ENCODE peak calls at places on chromosomes 5 and 9, in five cellular contexts. One of them, this sample, is unnamed. For H3K27me3, the result is how much of the 10 kb centered on the place peaks cover.

GRCh38 chr5:37841223-37841622 is 1.4 kb upstream of the GDNF start:
- DNase-seq in neuronal stem cell: no peak
- DNase-seq in fibroblast of lung: no peak
- DNase-seq in Karpas-422: no peak
- DNase-seq in IMR-90: no peak
- DNase-seq in this sample: no peak

GRCh38 chr9:7549261-7549660 is 250.3 kb downstream of the DMAC1 start:
- DNase-seq in Karpas-422: no peak
- DNase-seq in IMR-90: no peak
- DNase-seq in neuronal stem cell: no peak
- DNase-seq in fibroblast of lung: peak
- DNase-seq in this sample: peak

GRCh38 chr5:118553662-118554061 is 434.7 kb downstream of the DTWD2 start:
- DNase-seq in neuronal stem cell: no peak
- DNase-seq in fibroblast of lung: peak
- DNase-seq in Karpas-422: no peak
- DNase-seq in IMR-90: peak
- DNase-seq in this sample: peak

GRCh38 chr5:55234171-55234700 is 828 bp upstream of the CCNO start:
- DNase-seq in fibroblast of lung: no peak
- DNase-seq in IMR-90: peak
- DNase-seq in neuronal stem cell: no peak
- DNase-seq in Karpas-422: peak
- DNase-seq in this sample: peak

GRCh38 chr5:159440948-159441347 is 110.7 kb upstream of the IL12B start:
- DNase-seq in Karpas-422: no peak
- DNase-seq in neuronal stem cell: no peak
- DNase-seq in fibroblast of lung: no peak
- DNase-seq in IMR-90: no peak
- DNase-seq in this sample: no peak

GRCh38 chr5:54651482-54652076 is 134.0 kb downstream of the SNX18 start:
- DNase-seq in fibroblast of lung: peak
- DNase-seq in neuronal stem cell: no peak
- DNase-seq in IMR-90: peak
- DNase-seq in Karpas-422: no peak
- DNase-seq in this sample: no peak

GRCh38 chr9:75201480-75202209 is 113.3 kb downstream of the OSTF1 start:
- DNase-seq in IMR-90: no peak
- DNase-seq in fibroblast of lung: no peak
- DNase-seq in neuronal stem cell: no peak
- DNase-seq in Karpas-422: no peak
- DNase-seq in this sample: no peak

GRCh38 chr9:104934686-104935413 is 6.9 kb upstream of the ABCA1 start:
- DNase-seq in neuronal stem cell: no peak
- DNase-seq in IMR-90: peak
- DNase-seq in Karpas-422: no peak
- DNase-seq in fibroblast of lung: no peak
- DNase-seq in this sample: no peak

GRCh38 chr5:3337812-3338541 is 257.7 kb upstream of the IRX1 start:
- DNase-seq in fibroblast of lung: no peak
- DNase-seq in IMR-90: no peak
- DNase-seq in neuronal stem cell: no peak
- DNase-seq in Karpas-422: no peak
- DNase-seq in this sample: no peak

GRCh38 chr9:136793063-136793946 is 2.2 kb downstream of the TMEM141 start:
- DNase-seq in Karpas-422: peak
- DNase-seq in neuronal stem cell: no peak
- DNase-seq in fibroblast of lung: no peak
- DNase-seq in IMR-90: no peak
- DNase-seq in this sample: no peak

GRCh38 chr5:178213003-178213449 is 8.7 kb downstream of the HNRNPAB start:
- DNase-seq in fibroblast of lung: no peak
- DNase-seq in IMR-90: no peak
- DNase-seq in Karpas-422: peak
- DNase-seq in neuronal stem cell: no peak
- DNase-seq in this sample: no peak

GRCh38 chr5:158174918-158175663 is 316.1 kb upstream of the CLINT1 start:
- DNase-seq in fibroblast of lung: peak
- DNase-seq in Karpas-422: peak
- DNase-seq in IMR-90: peak
- DNase-seq in neuronal stem cell: peak
- DNase-seq in this sample: peak

GRCh38 chr9:121450241-121450640 is 49.4 kb downstream of the GGTA1 start:
- DNase-seq in IMR-90: no peak
- DNase-seq in fibroblast of lung: no peak
- DNase-seq in Karpas-422: no peak
- DNase-seq in neuronal stem cell: no peak
- DNase-seq in this sample: peak

GRCh38 chr5:72138943-72139467 is 31.7 kb downstream of the MAP1B start:
- DNase-seq in Karpas-422: no peak
- DNase-seq in fibroblast of lung: peak
- DNase-seq in IMR-90: peak
- DNase-seq in neuronal stem cell: no peak
- DNase-seq in this sample: peak

DNA sequence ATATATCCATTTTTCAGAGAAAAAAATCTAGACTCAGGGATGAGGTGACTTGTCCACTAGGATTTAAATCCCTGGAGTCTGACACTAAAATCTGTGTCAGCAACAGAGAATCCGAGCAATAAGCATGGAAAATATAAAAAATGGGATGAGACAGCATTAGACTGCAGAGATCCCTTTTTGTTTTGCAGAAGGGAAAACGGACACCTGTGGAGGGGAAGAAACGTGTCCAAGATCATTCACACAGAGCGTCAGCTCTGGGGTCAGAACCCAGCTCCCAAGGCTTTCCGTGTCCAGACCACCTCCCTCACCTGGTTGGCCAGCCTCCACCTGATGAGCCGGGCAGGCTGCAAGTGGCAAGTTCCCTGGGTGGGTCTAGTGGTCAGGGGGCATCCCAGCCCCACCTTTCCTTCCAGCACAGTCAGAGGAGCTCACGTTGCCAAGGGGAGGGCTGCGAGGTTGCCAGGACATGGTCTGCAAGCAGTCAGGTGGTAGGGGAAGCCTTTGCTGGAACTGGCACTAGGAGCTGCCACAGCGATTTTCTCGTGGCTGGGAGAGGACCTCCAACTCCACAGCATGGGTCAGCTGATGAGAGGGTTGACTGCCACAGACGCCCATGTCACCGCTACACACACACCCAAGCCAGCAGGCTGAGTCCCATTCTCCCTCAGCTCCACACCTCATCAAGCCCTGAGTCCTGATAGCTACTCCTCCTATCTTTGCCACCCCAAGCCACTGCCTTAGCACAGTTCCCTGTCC is 65.9 kb upstream of the CPLX2 start:
- DNase-seq in neuronal stem cell: no peak
- DNase-seq in Karpas-422: no peak
- DNase-seq in IMR-90: no peak
- DNase-seq in fibroblast of lung: no peak
- DNase-seq in this sample: no peak
- H3K27me3 ChIP-seq in neuronal stem cell: under half
- H3K27me3 ChIP-seq in Karpas-422: under half
- H3K27me3 ChIP-seq in IMR-90: under half
- H3K27me3 ChIP-seq in fibroblast of lung: under half
- H3K27me3 ChIP-seq in this sample: half or more

GRCh38 chr9:21696411-21696865 is 106.0 kb upstream of the MTAP start:
- DNase-seq in Karpas-422: no peak
- DNase-seq in fibroblast of lung: no peak
- DNase-seq in IMR-90: no peak
- DNase-seq in neuronal stem cell: no peak
- DNase-seq in this sample: no peak
- H2AFZ ChIP-seq in Karpas-422: no peak
- H2AFZ ChIP-seq in fibroblast of lung: no peak
- H2AFZ ChIP-seq in IMR-90: no peak
- H2AFZ ChIP-seq in neuronal stem cell: no peak
- H2AFZ ChIP-seq in this sample: no peak

GRCh38 chr9:107683566-107683965 is 194.0 kb upstream of the KLF4 start:
- DNase-seq in fibroblast of lung: no peak
- DNase-seq in Karpas-422: no peak
- DNase-seq in IMR-90: no peak
- DNase-seq in neuronal stem cell: no peak
- DNase-seq in this sample: no peak
- H3K27me3 ChIP-seq in fibroblast of lung: under half
- H3K27me3 ChIP-seq in Karpas-422: under half
- H3K27me3 ChIP-seq in IMR-90: under half
- H3K27me3 ChIP-seq in neuronal stem cell: under half
- H3K27me3 ChIP-seq in this sample: under half

GRCh38 chr9:9819886-9820285 is 792.9 kb downstream of the PTPRD start:
- DNase-seq in IMR-90: no peak
- DNase-seq in neuronal stem cell: no peak
- DNase-seq in Karpas-422: no peak
- DNase-seq in fibroblast of lung: no peak
- DNase-seq in this sample: no peak

GRCh38 chr9:9820411-9820810 is 792.4 kb downstream of the PTPRD start:
- DNase-seq in Karpas-422: no peak
- DNase-seq in IMR-90: no peak
- DNase-seq in fibroblast of lung: no peak
- DNase-seq in neuronal stem cell: no peak
- DNase-seq in this sample: peak

DNA sequence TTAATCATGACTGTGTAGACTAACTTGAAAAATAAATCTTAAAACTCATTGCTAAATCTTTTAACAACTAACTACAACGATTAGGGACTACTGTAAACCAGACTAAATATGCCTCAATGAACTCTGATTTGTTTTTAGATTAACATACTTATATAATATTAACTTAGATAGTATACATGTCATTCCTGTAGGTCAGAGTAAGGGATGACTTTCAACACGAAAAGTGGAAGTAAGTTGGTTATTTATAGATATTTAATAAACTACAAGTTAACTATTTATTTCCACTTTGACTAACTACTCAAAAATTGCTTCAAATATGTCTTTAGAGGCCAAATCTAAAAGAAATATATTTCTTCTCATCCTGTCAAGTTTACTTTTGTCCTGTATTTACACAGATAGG is 795.6 kb downstream of the PTPRD start:
- DNase-seq in IMR-90: no peak
- DNase-seq in Karpas-422: no peak
- DNase-seq in neuronal stem cell: no peak
- DNase-seq in fibroblast of lung: no peak
- DNase-seq in this sample: no peak
- H2AFZ ChIP-seq in IMR-90: no peak
- H2AFZ ChIP-seq in Karpas-422: no peak
- H2AFZ ChIP-seq in neuronal stem cell: no peak
- H2AFZ ChIP-seq in fibroblast of lung: no peak
- H2AFZ ChIP-seq in this sample: no peak

GRCh38 chr5:501040-501832 is 23.0 kb downstream of the SLC9A3 start:
- DNase-seq in Karpas-422: no peak
- DNase-seq in IMR-90: no peak
- DNase-seq in neuronal stem cell: no peak
- DNase-seq in fibroblast of lung: no peak
- DNase-seq in this sample: no peak
- H3K27me3 ChIP-seq in Karpas-422: under half
- H3K27me3 ChIP-seq in IMR-90: under half
- H3K27me3 ChIP-seq in neuronal stem cell: under half
- H3K27me3 ChIP-seq in fibroblast of lung: under half
- H3K27me3 ChIP-seq in this sample: half or more

GRCh38 chr5:173778784-173779304 is 109.3 kb upstream of the CPEB4 start:
- DNase-seq in fibroblast of lung: peak
- DNase-seq in IMR-90: peak
- DNase-seq in Karpas-422: no peak
- DNase-seq in neuronal stem cell: no peak
- DNase-seq in this sample: peak
- H2AFZ ChIP-seq in fibroblast of lung: no peak
- H2AFZ ChIP-seq in IMR-90: peak
- H2AFZ ChIP-seq in Karpas-422: no peak
- H2AFZ ChIP-seq in neuronal stem cell: no peak
- H2AFZ ChIP-seq in this sample: no peak

DNA sequence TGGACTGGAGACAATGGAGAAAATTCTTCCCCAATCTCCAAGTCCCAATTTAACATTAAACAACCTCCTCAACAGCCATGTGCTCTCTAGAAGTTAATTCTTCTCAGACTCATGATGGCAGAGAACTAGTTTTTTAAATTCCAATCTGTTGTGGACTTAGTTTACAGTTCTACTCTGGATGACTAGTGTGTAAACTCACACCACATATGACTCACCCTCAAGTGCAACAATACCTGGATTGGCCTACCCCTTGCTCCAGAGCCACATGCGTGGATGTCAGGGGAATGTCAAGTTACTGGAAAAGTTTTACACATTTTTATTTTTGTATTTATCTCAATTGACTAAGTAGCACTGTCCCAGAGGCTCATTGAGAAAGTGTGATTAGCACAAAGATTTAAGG is 136.0 kb upstream of the EFNA5 start:
- DNase-seq in Karpas-422: no peak
- DNase-seq in fibroblast of lung: peak
- DNase-seq in IMR-90: peak
- DNase-seq in neuronal stem cell: no peak
- DNase-seq in this sample: peak
- H3K27me3 ChIP-seq in Karpas-422: under half
- H3K27me3 ChIP-seq in fibroblast of lung: under half
- H3K27me3 ChIP-seq in IMR-90: under half
- H3K27me3 ChIP-seq in neuronal stem cell: under half
- H3K27me3 ChIP-seq in this sample: under half

This sample was measured in mesenchymal stem cell.